ENCODE peak calls at places on chromosome 17, in six cellular contexts. One of them, this sample, is unnamed.
A peak's percentile ranks its signal among the peaks of the same experiment; 100 is the strongest.

GRCh38 chr17:45228121-45228941 is 6.6 kb downstream of the FMNL1 start:
- DNase-seq in tibial artery: no peak
- DNase-seq in HFF-Myc: no peak
- DNase-seq in spleen: peak; percentile 84
- DNase-seq in A549: peak; percentile 73
- DNase-seq in PC-3: no peak
- DNase-seq in this sample: no peak

GRCh38 chr17:82414548-82415281 is 3.4 kb upstream of the HEXD start:
- DNase-seq in PC-3: peak; percentile 61
- DNase-seq in tibial artery: peak; percentile 41
- DNase-seq in spleen: peak; percentile 88
- DNase-seq in A549: peak; percentile 86
- DNase-seq in HFF-Myc: no peak
- DNase-seq in this sample: peak; percentile 76

GRCh38 chr17:62974788-62975586 is 9.0 kb downstream of the TANC2 start:
- DNase-seq in PC-3: no peak
- DNase-seq in spleen: no peak
- DNase-seq in HFF-Myc: no peak
- DNase-seq in A549: no peak
- DNase-seq in tibial artery: no peak
- DNase-seq in this sample: no peak

GRCh38 chr17:57541472-57542394 is 203.4 kb downstream of the CCDC182 start:
- DNase-seq in spleen: no peak
- DNase-seq in PC-3: no peak
- DNase-seq in A549: peak; percentile 85
- DNase-seq in HFF-Myc: no peak
- DNase-seq in tibial artery: no peak
- DNase-seq in this sample: peak; percentile 62

GRCh38 chr17:18323507-18324139 is 8.5 kb downstream of the SMCR8 start:
- DNase-seq in HFF-Myc: no peak
- DNase-seq in A549: no peak
- DNase-seq in spleen: peak; percentile 62
- DNase-seq in tibial artery: no peak
- DNase-seq in PC-3: no peak
- DNase-seq in this sample: no peak

GRCh38 chr17:80477647-80478478 is 1.5 kb upstream of the NPTX1 start:
- DNase-seq in spleen: no peak
- DNase-seq in PC-3: no peak
- DNase-seq in A549: peak; percentile 70
- DNase-seq in HFF-Myc: no peak
- DNase-seq in tibial artery: no peak
- DNase-seq in this sample: no peak

GRCh38 chr17:50459081-50459676 is 9.5 kb downstream of the CHAD start:
- DNase-seq in PC-3: peak; percentile 98
- DNase-seq in A549: peak; percentile 48
- DNase-seq in tibial artery: no peak
- DNase-seq in HFF-Myc: no peak
- DNase-seq in spleen: no peak
- DNase-seq in this sample: no peak

GRCh38 chr17:11140501-11140900 is 100.5 kb upstream of the SHISA6 start:
- DNase-seq in PC-3: no peak
- DNase-seq in HFF-Myc: no peak
- DNase-seq in tibial artery: no peak
- DNase-seq in spleen: no peak
- DNase-seq in A549: no peak
- DNase-seq in this sample: no peak

GRCh38 chr17:15260376-15261062 is 4.6 kb downstream of the PMP22 start:
- DNase-seq in tibial artery: peak; percentile 87
- DNase-seq in HFF-Myc: peak; percentile 86
- DNase-seq in A549: peak; percentile 85
- DNase-seq in spleen: peak; percentile 92
- DNase-seq in PC-3: peak; percentile 94
- DNase-seq in this sample: peak; percentile 90

GRCh38 chr17:16517477-16517876 is 25.5 kb upstream of the LRRC75A start:
- DNase-seq in tibial artery: no peak
- DNase-seq in A549: no peak
- DNase-seq in HFF-Myc: no peak
- DNase-seq in spleen: no peak
- DNase-seq in PC-3: no peak
- DNase-seq in this sample: no peak

GRCh38 chr17:82022981-82023446 is at the start of gene LRRC45:
- DNase-seq in PC-3: peak; percentile 99
- DNase-seq in A549: peak; percentile 100
- DNase-seq in HFF-Myc: peak; percentile 98
- DNase-seq in spleen: peak; percentile 99
- DNase-seq in tibial artery: peak; percentile 100
- DNase-seq in this sample: peak; percentile 100

GRCh38 chr17:57615836-57616235 is 129.3 kb downstream of the CCDC182 start:
- DNase-seq in A549: no peak
- DNase-seq in spleen: no peak
- DNase-seq in tibial artery: no peak
- DNase-seq in HFF-Myc: no peak
- DNase-seq in PC-3: no peak
- DNase-seq in this sample: no peak

GRCh38 chr17:43090022-43090421 is 35.1 kb downstream of the BRCA1 start:
- DNase-seq in A549: no peak
- DNase-seq in spleen: no peak
- DNase-seq in PC-3: no peak
- DNase-seq in HFF-Myc: no peak
- DNase-seq in tibial artery: no peak
- DNase-seq in this sample: no peak

GRCh38 chr17:57970706-57971105 is 15.5 kb upstream of the CUEDC1 start:
- DNase-seq in spleen: no peak
- DNase-seq in HFF-Myc: peak; percentile 75
- DNase-seq in A549: no peak
- DNase-seq in tibial artery: no peak
- DNase-seq in PC-3: no peak
- DNase-seq in this sample: no peak

GRCh38 chr17:29687601-29688000 is 64.9 kb upstream of the CORO6 start:
- DNase-seq in spleen: no peak
- DNase-seq in HFF-Myc: no peak
- DNase-seq in tibial artery: no peak
- DNase-seq in PC-3: no peak
- DNase-seq in A549: no peak
- DNase-seq in this sample: no peak

GRCh38 chr17:77869665-77870132 is 88.8 kb upstream of the TNRC6C start:
- DNase-seq in tibial artery: no peak
- DNase-seq in spleen: peak; percentile 95
- DNase-seq in HFF-Myc: no peak
- DNase-seq in PC-3: no peak
- DNase-seq in A549: no peak
- DNase-seq in this sample: no peak

GRCh38 chr17:62652251-62653001 is 25.0 kb downstream of the MRC2 start:
- DNase-seq in HFF-Myc: no peak
- DNase-seq in tibial artery: peak; percentile 72
- DNase-seq in A549: no peak
- DNase-seq in spleen: peak; percentile 83
- DNase-seq in PC-3: peak; percentile 78
- DNase-seq in this sample: peak; percentile 74

GRCh38 chr17:31726980-31727427 is 132.0 kb downstream of the COPRS start:
- DNase-seq in tibial artery: no peak
- DNase-seq in HFF-Myc: no peak
- DNase-seq in spleen: no peak
- DNase-seq in PC-3: peak; percentile 65
- DNase-seq in A549: no peak
- DNase-seq in this sample: no peak

GRCh38 chr17:48149174-48150106 is 41.9 kb downstream of the SNX11 start:
- DNase-seq in spleen: no peak
- DNase-seq in tibial artery: no peak
- DNase-seq in PC-3: no peak
- DNase-seq in A549: peak; percentile 38
- DNase-seq in HFF-Myc: no peak
- DNase-seq in this sample: no peak

GRCh38 chr17:66233023-66233753 is 4.0 kb upstream of the APOH start:
- DNase-seq in A549: peak; percentile 20
- DNase-seq in spleen: no peak
- DNase-seq in tibial artery: no peak
- DNase-seq in PC-3: no peak
- DNase-seq in HFF-Myc: no peak
- DNase-seq in this sample: no peak

GRCh38 chr17:11671151-11671550 is 72.9 kb downstream of the DNAH9 start:
- DNase-seq in PC-3: no peak
- DNase-seq in tibial artery: no peak
- DNase-seq in HFF-Myc: no peak
- DNase-seq in A549: no peak
- DNase-seq in spleen: no peak
- DNase-seq in this sample: no peak

GRCh38 chr17:5019475-5019956 is 15.7 kb downstream of the SLC52A1 start:
- DNase-seq in spleen: no peak
- DNase-seq in HFF-Myc: no peak
- DNase-seq in tibial artery: no peak
- DNase-seq in PC-3: peak; percentile 4
- DNase-seq in A549: no peak
- DNase-seq in this sample: no peak

GRCh38 chr17:58576679-58577367 is 62.4 kb upstream of the MTMR4 start:
- DNase-seq in PC-3: no peak
- DNase-seq in spleen: no peak
- DNase-seq in HFF-Myc: no peak
- DNase-seq in tibial artery: no peak
- DNase-seq in A549: peak; percentile 13
- DNase-seq in this sample: no peak

GRCh38 chr17:79332011-79332410 is 257.4 kb downstream of the ENGASE start:
- DNase-seq in PC-3: no peak
- DNase-seq in spleen: no peak
- DNase-seq in HFF-Myc: no peak
- DNase-seq in tibial artery: no peak
- DNase-seq in A549: no peak
- DNase-seq in this sample: no peak

GRCh38 chr17:14833201-14833773 is 431.8 kb downstream of the PMP22 start:
- DNase-seq in tibial artery: no peak
- DNase-seq in spleen: no peak
- DNase-seq in A549: no peak
- DNase-seq in PC-3: no peak
- DNase-seq in HFF-Myc: peak; percentile 53
- DNase-seq in this sample: no peak

DNA sequence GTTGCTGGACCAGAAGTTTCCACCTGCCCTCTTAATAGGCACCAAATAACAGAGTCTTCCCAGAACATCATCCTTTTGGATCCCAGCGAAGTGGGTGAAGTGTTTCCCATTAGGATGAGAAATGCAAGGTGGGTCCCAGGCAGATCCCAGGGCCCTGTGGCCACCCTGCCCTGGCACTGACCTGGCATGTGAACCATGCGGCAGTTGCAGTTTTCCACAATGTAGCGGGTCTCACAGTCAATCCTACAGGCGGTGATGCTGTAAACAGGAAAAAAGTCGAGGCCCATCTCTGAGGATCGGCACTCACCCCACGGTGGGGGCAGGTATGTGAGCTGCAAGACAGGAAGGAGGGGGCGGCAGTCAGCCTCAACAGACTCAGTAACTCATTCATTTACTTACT is 36.4 kb downstream of the SPACA3 start:
- DNase-seq in HFF-Myc: no peak
- DNase-seq in spleen: no peak
- DNase-seq in PC-3: no peak
- DNase-seq in A549: no peak
- DNase-seq in tibial artery: no peak
- DNase-seq in this sample: no peak
- H3K4me3 ChIP-seq in HFF-Myc: no peak overlapping the region
- H3K4me3 ChIP-seq in spleen: no peak overlapping the region
- H3K4me3 ChIP-seq in PC-3: no peak overlapping the region
- H3K4me3 ChIP-seq in A549: no peak overlapping the region
- H3K4me3 ChIP-seq in tibial artery: no peak overlapping the region
- H3K4me3 ChIP-seq in this sample: no peak overlapping the region

DNA sequence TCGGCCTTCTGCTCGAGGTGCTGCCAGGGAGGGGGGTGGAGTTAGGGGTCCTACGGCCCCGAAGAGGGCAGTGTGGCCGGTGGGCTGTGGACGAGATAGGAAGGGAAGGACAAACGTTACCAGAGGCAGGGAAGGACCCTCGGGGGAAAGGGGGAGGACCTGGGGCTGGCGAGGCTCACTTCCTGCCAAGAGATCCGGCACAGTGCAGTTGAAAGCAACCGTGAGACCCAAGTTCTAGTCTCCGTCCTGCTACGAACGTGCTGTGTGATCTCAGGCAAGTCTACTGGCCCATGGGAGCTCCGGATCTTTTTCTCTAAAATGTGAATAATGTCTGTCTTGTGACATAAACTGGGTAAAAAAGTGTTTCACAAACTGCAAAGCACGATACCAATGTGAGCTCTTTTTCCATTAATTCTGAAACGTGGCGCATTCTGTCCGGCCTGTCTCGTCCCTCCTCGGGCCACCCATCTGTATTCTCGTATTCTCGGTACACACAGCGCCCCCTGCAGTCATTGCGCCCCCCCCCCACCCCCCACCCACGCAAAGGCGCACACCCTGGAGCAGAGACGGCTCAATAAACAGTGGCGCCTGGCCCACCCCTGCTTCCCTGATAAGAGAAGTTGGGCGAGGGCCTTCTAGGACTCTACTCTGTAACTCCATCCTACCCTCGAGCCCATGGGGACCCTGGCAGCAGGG is 8.8 kb downstream of the CYGB start:
- DNase-seq in PC-3: no peak
- DNase-seq in spleen: peak; percentile 84
- DNase-seq in A549: no peak
- DNase-seq in HFF-Myc: no peak
- DNase-seq in tibial artery: peak; percentile 71
- DNase-seq in this sample: peak; percentile 78
- TF ChIP-seq CTCF in PC-3: peak; percentile 16
- TF ChIP-seq CTCF in spleen: peak; percentile 25
- TF ChIP-seq CTCF in A549: peak; percentile 17
- TF ChIP-seq CTCF in HFF-Myc: peak; percentile 37
- TF ChIP-seq CTCF in tibial artery: no peak
- TF ChIP-seq CTCF in this sample: no peak

GRCh38 chr17:61540870-61541269 is 50.1 kb downstream of the NACA2 start:
- DNase-seq in A549: no peak
- DNase-seq in tibial artery: no peak
- DNase-seq in spleen: no peak
- DNase-seq in HFF-Myc: no peak
- DNase-seq in PC-3: no peak
- DNase-seq in this sample: no peak
- H3K4me3 ChIP-seq in A549: no peak overlapping the region
- H3K4me3 ChIP-seq in tibial artery: no peak overlapping the region
- H3K4me3 ChIP-seq in spleen: no peak overlapping the region
- H3K4me3 ChIP-seq in HFF-Myc: no peak overlapping the region
- H3K4me3 ChIP-seq in PC-3: no peak overlapping the region
- H3K4me3 ChIP-seq in this sample: no peak overlapping the region

GRCh38 chr17:41483991-41484826 is 3.3 kb upstream of the KRT35 start:
- DNase-seq in tibial artery: no peak
- DNase-seq in HFF-Myc: no peak
- DNase-seq in spleen: no peak
- DNase-seq in PC-3: peak; percentile 19
- DNase-seq in A549: no peak
- DNase-seq in this sample: no peak

GRCh38 chr17:41484920-41485904 is 4.3 kb upstream of the KRT35 start:
- DNase-seq in spleen: no peak
- DNase-seq in tibial artery: no peak
- DNase-seq in PC-3: no peak
- DNase-seq in HFF-Myc: no peak
- DNase-seq in A549: no peak
- DNase-seq in this sample: no peak

GRCh38 chr17:41489531-41489930 is at the start of gene KRT36:
- DNase-seq in PC-3: no peak
- DNase-seq in tibial artery: no peak
- DNase-seq in HFF-Myc: no peak
- DNase-seq in spleen: no peak
- DNase-seq in A549: no peak
- DNase-seq in this sample: no peak

GRCh38 chr17:41486316-41486715 is 3.4 kb downstream of the KRT36 start:
- DNase-seq in tibial artery: no peak
- DNase-seq in HFF-Myc: no peak
- DNase-seq in PC-3: no peak
- DNase-seq in spleen: no peak
- DNase-seq in A549: no peak
- DNase-seq in this sample: no peak

GRCh38 chr17:41486809-41487530 is 2.7 kb downstream of the KRT36 start:
- DNase-seq in HFF-Myc: no peak
- DNase-seq in tibial artery: no peak
- DNase-seq in PC-3: no peak
- DNase-seq in A549: peak; percentile 48
- DNase-seq in spleen: peak; percentile 89
- DNase-seq in this sample: no peak
- TF ChIP-seq CTCF in HFF-Myc: peak; percentile 49
- TF ChIP-seq CTCF in tibial artery: no peak
- TF ChIP-seq CTCF in PC-3: peak; percentile 46
- TF ChIP-seq CTCF in A549: peak; percentile 45
- TF ChIP-seq CTCF in spleen: peak; percentile 27
- TF ChIP-seq CTCF in this sample: peak; percentile 37